ENCODE peak calls at places on chromosomes 7 and 10, in six cellular contexts. One of them, this sample, is unnamed. For H3K36me3, the result is how much of the 10 kb centered on the place peaks cover.

GRCh38 chr10:14385591-14386201 is 55.0 kb upstream of the FRMD4A start:
- DNase-seq in suprapubic skin: no peak
- DNase-seq in endodermal cell: no peak
- DNase-seq in SK-N-MC: no peak
- DNase-seq in thoracic aorta: no peak
- DNase-seq in cardiac muscle cell: no peak
- DNase-seq in this sample: no peak

GRCh38 chr10:2665772-2666171 is 401.6 kb upstream of the PFKP start:
- DNase-seq in suprapubic skin: no peak
- DNase-seq in endodermal cell: no peak
- DNase-seq in cardiac muscle cell: no peak
- DNase-seq in thoracic aorta: no peak
- DNase-seq in SK-N-MC: no peak
- DNase-seq in this sample: no peak

GRCh38 chr7:77935652-77936348 is 137.2 kb downstream of the PHTF2 start:
- DNase-seq in endodermal cell: no peak
- DNase-seq in thoracic aorta: no peak
- DNase-seq in cardiac muscle cell: no peak
- DNase-seq in suprapubic skin: no peak
- DNase-seq in SK-N-MC: no peak
- DNase-seq in this sample: no peak

GRCh38 chr10:21296575-21297355 is 228.7 kb downstream of the SKIDA1 start:
- DNase-seq in cardiac muscle cell: no peak
- DNase-seq in SK-N-MC: no peak
- DNase-seq in endodermal cell: no peak
- DNase-seq in suprapubic skin: no peak
- DNase-seq in thoracic aorta: no peak
- DNase-seq in this sample: no peak

GRCh38 chr7:48691788-48692187 is 232.6 kb upstream of the CDC14C start:
- DNase-seq in suprapubic skin: no peak
- DNase-seq in thoracic aorta: no peak
- DNase-seq in SK-N-MC: no peak
- DNase-seq in cardiac muscle cell: no peak
- DNase-seq in endodermal cell: no peak
- DNase-seq in this sample: no peak

GRCh38 chr7:36130236-36130945 is 22.7 kb upstream of the EEPD1 start:
- DNase-seq in endodermal cell: peak
- DNase-seq in suprapubic skin: no peak
- DNase-seq in SK-N-MC: no peak
- DNase-seq in thoracic aorta: no peak
- DNase-seq in cardiac muscle cell: no peak
- DNase-seq in this sample: no peak

GRCh38 chr10:16497911-16498310 is 23.8 kb downstream of the C1QL3 start:
- DNase-seq in thoracic aorta: no peak
- DNase-seq in suprapubic skin: no peak
- DNase-seq in endodermal cell: no peak
- DNase-seq in SK-N-MC: no peak
- DNase-seq in cardiac muscle cell: no peak
- DNase-seq in this sample: no peak

GRCh38 chr10:110323503-110323902 is 18.8 kb upstream of the SMNDC1 start:
- DNase-seq in SK-N-MC: no peak
- DNase-seq in endodermal cell: no peak
- DNase-seq in thoracic aorta: no peak
- DNase-seq in cardiac muscle cell: no peak
- DNase-seq in suprapubic skin: no peak
- DNase-seq in this sample: no peak

GRCh38 chr10:4051011-4051407 is 266.0 kb upstream of the KLF6 start:
- DNase-seq in thoracic aorta: no peak
- DNase-seq in cardiac muscle cell: no peak
- DNase-seq in SK-N-MC: no peak
- DNase-seq in endodermal cell: no peak
- DNase-seq in suprapubic skin: no peak
- DNase-seq in this sample: no peak

GRCh38 chr7:23347682-23348180 is 48.6 kb downstream of the MALSU1 start:
- DNase-seq in cardiac muscle cell: no peak
- DNase-seq in endodermal cell: no peak
- DNase-seq in SK-N-MC: peak
- DNase-seq in thoracic aorta: no peak
- DNase-seq in suprapubic skin: no peak
- DNase-seq in this sample: no peak

GRCh38 chr10:126921162-126921561 is 15.9 kb downstream of the DOCK1 start:
- DNase-seq in suprapubic skin: peak
- DNase-seq in SK-N-MC: no peak
- DNase-seq in cardiac muscle cell: no peak
- DNase-seq in endodermal cell: no peak
- DNase-seq in thoracic aorta: no peak
- DNase-seq in this sample: no peak

GRCh38 chr10:74704629-74705360 is 121.6 kb upstream of the KAT6B start:
- DNase-seq in thoracic aorta: no peak
- DNase-seq in endodermal cell: no peak
- DNase-seq in suprapubic skin: no peak
- DNase-seq in SK-N-MC: no peak
- DNase-seq in cardiac muscle cell: no peak
- DNase-seq in this sample: no peak

GRCh38 chr10:129968937-129969527 is 5.0 kb upstream of the EBF3 start:
- DNase-seq in suprapubic skin: no peak
- DNase-seq in endodermal cell: peak
- DNase-seq in thoracic aorta: no peak
- DNase-seq in SK-N-MC: no peak
- DNase-seq in cardiac muscle cell: peak
- DNase-seq in this sample: no peak

GRCh38 chr7:47045592-47045991 is 536.3 kb downstream of the TNS3 start:
- DNase-seq in thoracic aorta: no peak
- DNase-seq in SK-N-MC: peak
- DNase-seq in endodermal cell: no peak
- DNase-seq in cardiac muscle cell: peak
- DNase-seq in suprapubic skin: no peak
- DNase-seq in this sample: no peak

GRCh38 chr7:2529161-2530075 is 9.8 kb downstream of the LFNG start:
- DNase-seq in thoracic aorta: no peak
- DNase-seq in SK-N-MC: no peak
- DNase-seq in endodermal cell: no peak
- DNase-seq in suprapubic skin: no peak
- DNase-seq in cardiac muscle cell: no peak
- DNase-seq in this sample: peak

GRCh38 chr7:32161708-32162107 is 91.5 kb upstream of the PDE1C start:
- DNase-seq in SK-N-MC: no peak
- DNase-seq in suprapubic skin: no peak
- DNase-seq in thoracic aorta: no peak
- DNase-seq in cardiac muscle cell: no peak
- DNase-seq in endodermal cell: no peak
- DNase-seq in this sample: no peak

GRCh38 chr10:43998021-43998809 is 349.5 kb upstream of the ZNF32 start:
- DNase-seq in thoracic aorta: no peak
- DNase-seq in SK-N-MC: no peak
- DNase-seq in suprapubic skin: no peak
- DNase-seq in endodermal cell: no peak
- DNase-seq in cardiac muscle cell: peak
- DNase-seq in this sample: no peak

GRCh38 chr7:127620406-127621233 is 2.7 kb upstream of the PAX4 start:
- DNase-seq in thoracic aorta: no peak
- DNase-seq in endodermal cell: peak
- DNase-seq in suprapubic skin: no peak
- DNase-seq in SK-N-MC: no peak
- DNase-seq in cardiac muscle cell: no peak
- DNase-seq in this sample: no peak

GRCh38 chr10:119737827-119738226 is 12.0 kb downstream of the INPP5F start:
- DNase-seq in suprapubic skin: no peak
- DNase-seq in endodermal cell: peak
- DNase-seq in thoracic aorta: no peak
- DNase-seq in SK-N-MC: no peak
- DNase-seq in cardiac muscle cell: no peak
- DNase-seq in this sample: no peak

GRCh38 chr10:69517271-69517848 is 55.9 kb downstream of the NEUROG3 start:
- DNase-seq in endodermal cell: no peak
- DNase-seq in SK-N-MC: no peak
- DNase-seq in suprapubic skin: no peak
- DNase-seq in thoracic aorta: no peak
- DNase-seq in cardiac muscle cell: no peak
- DNase-seq in this sample: no peak

GRCh38 chr10:132429281-132430230 is 32.6 kb downstream of the PWWP2B start:
- DNase-seq in suprapubic skin: no peak
- DNase-seq in SK-N-MC: no peak
- DNase-seq in endodermal cell: peak
- DNase-seq in thoracic aorta: no peak
- DNase-seq in cardiac muscle cell: no peak
- DNase-seq in this sample: no peak

GRCh38 chr7:94580601-94581000 is 71.0 kb downstream of the CASD1 start:
- DNase-seq in thoracic aorta: no peak
- DNase-seq in endodermal cell: no peak
- DNase-seq in suprapubic skin: no peak
- DNase-seq in SK-N-MC: no peak
- DNase-seq in cardiac muscle cell: no peak
- DNase-seq in this sample: no peak

GRCh38 chr10:12993595-12993994 is 7.9 kb downstream of the CCDC3 start:
- DNase-seq in thoracic aorta: no peak
- DNase-seq in cardiac muscle cell: no peak
- DNase-seq in SK-N-MC: no peak
- DNase-seq in suprapubic skin: no peak
- DNase-seq in endodermal cell: no peak
- DNase-seq in this sample: no peak

GRCh38 chr10:125023269-125023668 is 81.3 kb downstream of the ZRANB1 start:
- DNase-seq in SK-N-MC: no peak
- DNase-seq in suprapubic skin: no peak
- DNase-seq in cardiac muscle cell: no peak
- DNase-seq in endodermal cell: no peak
- DNase-seq in thoracic aorta: no peak
- DNase-seq in this sample: no peak

GRCh38 chr7:102912742-102913141 is at the start of gene LRRC17:
- DNase-seq in thoracic aorta: no peak
- DNase-seq in SK-N-MC: peak
- DNase-seq in suprapubic skin: no peak
- DNase-seq in endodermal cell: no peak
- DNase-seq in cardiac muscle cell: peak
- DNase-seq in this sample: no peak

GRCh38 chr10:69211104-69211503 is 9.0 kb upstream of the HKDC1 start:
- DNase-seq in cardiac muscle cell: no peak
- DNase-seq in endodermal cell: no peak
- DNase-seq in suprapubic skin: no peak
- DNase-seq in SK-N-MC: no peak
- DNase-seq in thoracic aorta: no peak
- DNase-seq in this sample: no peak

GRCh38 chr10:51687296-51687695 is 12.1 kb downstream of the CSTF2T start:
- DNase-seq in SK-N-MC: no peak
- DNase-seq in suprapubic skin: no peak
- DNase-seq in thoracic aorta: no peak
- DNase-seq in cardiac muscle cell: no peak
- DNase-seq in endodermal cell: no peak
- DNase-seq in this sample: no peak

GRCh38 chr7:90225181-90225580 is 13.6 kb downstream of the STEAP2 start:
- DNase-seq in SK-N-MC: no peak
- DNase-seq in endodermal cell: no peak
- DNase-seq in suprapubic skin: no peak
- DNase-seq in cardiac muscle cell: no peak
- DNase-seq in thoracic aorta: no peak
- DNase-seq in this sample: no peak

GRCh38 chr7:90224204-90224603 is 12.7 kb downstream of the STEAP2 start:
- DNase-seq in endodermal cell: peak
- DNase-seq in suprapubic skin: no peak
- DNase-seq in thoracic aorta: no peak
- DNase-seq in cardiac muscle cell: no peak
- DNase-seq in SK-N-MC: no peak
- DNase-seq in this sample: no peak

GRCh38 chr7:90225601-90226000 is 14.1 kb downstream of the STEAP2 start:
- DNase-seq in cardiac muscle cell: no peak
- DNase-seq in endodermal cell: no peak
- DNase-seq in SK-N-MC: no peak
- DNase-seq in thoracic aorta: no peak
- DNase-seq in suprapubic skin: no peak
- DNase-seq in this sample: no peak

GRCh38 chr7:90222811-90223725 is 11.5 kb downstream of the STEAP2 start:
- DNase-seq in cardiac muscle cell: no peak
- DNase-seq in SK-N-MC: no peak
- DNase-seq in thoracic aorta: no peak
- DNase-seq in endodermal cell: no peak
- DNase-seq in suprapubic skin: no peak
- DNase-seq in this sample: no peak

DNA sequence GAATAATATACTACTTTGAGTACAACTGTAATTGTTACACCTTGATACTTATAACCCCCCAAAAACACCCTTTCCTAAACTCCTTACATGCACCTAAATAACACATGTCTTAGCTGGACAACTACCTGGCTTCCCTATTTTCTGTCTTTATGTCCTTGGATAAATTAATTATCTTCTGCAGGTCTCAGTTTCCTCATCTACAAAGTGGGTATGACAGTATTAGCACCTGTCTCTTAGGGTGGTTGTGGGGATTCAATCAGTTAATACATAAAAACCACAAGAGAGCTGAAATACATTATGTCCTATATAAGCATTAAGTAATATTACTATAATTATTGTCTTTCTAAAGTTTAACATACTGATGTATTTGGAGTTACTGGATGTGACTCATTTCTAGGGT is 10.8 kb downstream of the STEAP2 start:
- DNase-seq in cardiac muscle cell: no peak
- DNase-seq in thoracic aorta: no peak
- DNase-seq in suprapubic skin: no peak
- DNase-seq in SK-N-MC: no peak
- DNase-seq in endodermal cell: no peak
- DNase-seq in this sample: no peak
- H3K27ac ChIP-seq in cardiac muscle cell: no peak
- H3K27ac ChIP-seq in thoracic aorta: no peak
- H3K27ac ChIP-seq in suprapubic skin: no peak
- H3K27ac ChIP-seq in SK-N-MC: no peak
- H3K27ac ChIP-seq in endodermal cell: no peak
- H3K27ac ChIP-seq in this sample: no peak

GRCh38 chr10:62068464-62068863 is 167.0 kb downstream of the ARID5B start:
- DNase-seq in cardiac muscle cell: no peak
- DNase-seq in thoracic aorta: no peak
- DNase-seq in SK-N-MC: no peak
- DNase-seq in suprapubic skin: no peak
- DNase-seq in endodermal cell: no peak
- DNase-seq in this sample: no peak
- H3K36me3 ChIP-seq in cardiac muscle cell: under half
- H3K36me3 ChIP-seq in thoracic aorta: under half
- H3K36me3 ChIP-seq in SK-N-MC: under half
- H3K36me3 ChIP-seq in suprapubic skin: under half
- H3K36me3 ChIP-seq in endodermal cell: under half
- H3K36me3 ChIP-seq in this sample: under half

GRCh38 chr7:24574365-24574764 is 1.1 kb downstream of the PALS2 start:
- DNase-seq in suprapubic skin: no peak
- DNase-seq in cardiac muscle cell: peak
- DNase-seq in endodermal cell: no peak
- DNase-seq in SK-N-MC: no peak
- DNase-seq in thoracic aorta: no peak
- DNase-seq in this sample: no peak
- H3K27ac ChIP-seq in suprapubic skin: peak
- H3K27ac ChIP-seq in cardiac muscle cell: peak
- H3K27ac ChIP-seq in endodermal cell: peak
- H3K27ac ChIP-seq in SK-N-MC: no peak
- H3K27ac ChIP-seq in thoracic aorta: peak
- H3K27ac ChIP-seq in this sample: peak

DNA sequence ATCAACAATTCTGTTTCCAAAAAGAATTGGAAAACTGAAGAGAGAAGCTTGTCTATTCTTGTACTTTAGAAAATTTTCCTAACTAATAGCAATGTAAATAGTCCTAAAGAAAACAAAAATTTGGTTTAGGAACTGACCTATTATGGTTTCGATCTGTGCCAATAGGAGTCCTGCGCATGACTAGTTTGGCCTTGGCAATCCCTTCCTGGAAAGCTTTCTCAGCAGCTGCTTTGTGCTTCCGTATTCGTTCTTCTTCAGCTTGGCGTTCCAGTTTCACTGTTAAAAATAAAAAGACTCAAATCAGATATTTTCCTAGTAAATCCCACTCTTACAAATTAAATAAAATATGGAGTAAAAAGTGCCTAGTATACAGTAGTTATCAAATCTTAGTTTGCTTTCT is 36.6 kb downstream of the FZD9 start:
- DNase-seq in SK-N-MC: no peak
- DNase-seq in endodermal cell: no peak
- DNase-seq in thoracic aorta: no peak
- DNase-seq in suprapubic skin: no peak
- DNase-seq in cardiac muscle cell: no peak
- DNase-seq in this sample: no peak
- H3K36me3 ChIP-seq in SK-N-MC: half or more
- H3K36me3 ChIP-seq in endodermal cell: half or more
- H3K36me3 ChIP-seq in thoracic aorta: under half
- H3K36me3 ChIP-seq in suprapubic skin: half or more
- H3K36me3 ChIP-seq in cardiac muscle cell: half or more
- H3K36me3 ChIP-seq in this sample: half or more